ENCODE peak calls at places on chromosomes 12 and 14, in seven cellular contexts. H, I, O, A, J, F and C are unnamed samples.

GRCh38 chr14:49405291-49405690 is 180.9 kb downstream of the RPS29 start:
- DNase-seq in H (peak), I (peak), O (no peak), A (no peak), J (no peak), F (peak), C (peak)

GRCh38 chr14:21136024-21136423 is 19.8 kb downstream of the OR5AU1 start:
- DNase-seq in H (peak), I (peak), O (no peak), A (peak), J (no peak), F (no peak), C (peak)

GRCh38 chr14:76926521-76927251 is 100.5 kb downstream of the LRRC74A start:
- DNase-seq in H (peak), I (peak), O (peak), A (peak), J (no peak), F (no peak), C (peak)

GRCh38 chr14:95895720-95896119 is 19.1 kb downstream of the TUNAR start:
- DNase-seq in H (no peak), I (no peak), O (no peak), A (peak), J (no peak), F (no peak), C (no peak)

GRCh38 chr14:25108959-25109358 is 59.0 kb upstream of the STXBP6 start:
- DNase-seq in H (no peak), I (peak), O (no peak), A (no peak), J (peak), F (no peak), C (peak)

GRCh38 chr14:105442125-105442524 is 22.5 kb downstream of the MTA1 start:
- DNase-seq in H (no peak), I (no peak), O (no peak), A (no peak), J (no peak), F (no peak), C (no peak)

GRCh38 chr14:55102141-55102547 is 26.9 kb upstream of the LGALS3 start:
- DNase-seq in H (peak), I (peak), O (peak), A (peak), J (peak), F (peak), C (peak)

GRCh38 chr12:59425798-59426197 is 170.0 kb upstream of the SLC16A7 start:
- DNase-seq in H (no peak), I (peak), O (no peak), A (no peak), J (no peak), F (no peak), C (no peak)

GRCh38 chr12:26088999-26089398 is 35.8 kb downstream of the BHLHE41 start:
- DNase-seq in H (no peak), I (no peak), O (no peak), A (no peak), J (no peak), F (no peak), C (peak)

GRCh38 chr14:90373887-90374286 is 22.9 kb upstream of the CALM1 start:
- DNase-seq in H (no peak), I (no peak), O (no peak), A (no peak), J (no peak), F (no peak), C (no peak)

GRCh38 chr12:85182699-85183098 is 97.3 kb upstream of the ALX1 start:
- DNase-seq in H (no peak), I (no peak), O (no peak), A (no peak), J (no peak), F (no peak), C (no peak)

GRCh38 chr12:46843811-46844210 is 18.0 kb upstream of the SLC38A4 start:
- DNase-seq in H (peak), I (peak), O (no peak), A (no peak), J (no peak), F (no peak), C (no peak)

GRCh38 chr12:104623920-104624319 is 167.2 kb downstream of the CHST11 start:
- DNase-seq in H (no peak), I (no peak), O (no peak), A (no peak), J (no peak), F (no peak), C (no peak)

GRCh38 chr12:22459872-22460490 is 84.4 kb downstream of the C2CD5 start:
- DNase-seq in H (peak), I (peak), O (no peak), A (peak), J (peak), F (no peak), C (peak)

GRCh38 chr14:102279688-102280348 is 25.1 kb downstream of the MOK start:
- DNase-seq in H (peak), I (peak), O (no peak), A (no peak), J (no peak), F (peak), C (peak)

GRCh38 chr14:81371802-81372201 is 28.3 kb downstream of the STON2 start:
- DNase-seq in H (no peak), I (no peak), O (no peak), A (no peak), J (no peak), F (no peak), C (peak)

GRCh38 chr14:49924852-49925251 is 32.0 kb downstream of the ARF6 start:
- DNase-seq in H (no peak), I (no peak), O (no peak), A (peak), J (no peak), F (no peak), C (no peak)

GRCh38 chr12:57640156-57641042 is 7.4 kb upstream of the B4GALNT1 start:
- DNase-seq in H (no peak), I (no peak), O (no peak), A (no peak), J (no peak), F (no peak), C (no peak)

GRCh38 chr12:104522985-104523719 is 66.4 kb downstream of the CHST11 start:
- DNase-seq in H (no peak), I (no peak), O (no peak), A (peak), J (no peak), F (no peak), C (no peak)

GRCh38 chr14:29528889-29529288 is 398.8 kb downstream of the PRKD1 start:
- DNase-seq in H (no peak), I (no peak), O (no peak), A (no peak), J (no peak), F (no peak), C (no peak)

GRCh38 chr14:104803280-104803915 is 2.5 kb downstream of the ZBTB42 start:
- DNase-seq in H (no peak), I (no peak), O (no peak), A (peak), J (no peak), F (no peak), C (no peak)

GRCh38 chr12:123772074-123772473 is 10.0 kb downstream of the DNAH10 start:
- DNase-seq in H (no peak), I (no peak), O (no peak), A (no peak), J (no peak), F (no peak), C (no peak)

GRCh38 chr14:92880351-92880750 is 42.6 kb upstream of the CHGA start:
- DNase-seq in H (no peak), I (peak), O (no peak), A (no peak), J (no peak), F (no peak), C (peak)

GRCh38 chr14:79016828-79017505 is 846.8 kb downstream of the NRXN3 start:
- DNase-seq in H (peak), I (peak), O (no peak), A (no peak), J (no peak), F (peak), C (peak)
- TF ChIP-seq CTCF in H (no peak), I (no peak), O (no peak), A (no peak), J (no peak), F (no peak), C (no peak)

DNA sequence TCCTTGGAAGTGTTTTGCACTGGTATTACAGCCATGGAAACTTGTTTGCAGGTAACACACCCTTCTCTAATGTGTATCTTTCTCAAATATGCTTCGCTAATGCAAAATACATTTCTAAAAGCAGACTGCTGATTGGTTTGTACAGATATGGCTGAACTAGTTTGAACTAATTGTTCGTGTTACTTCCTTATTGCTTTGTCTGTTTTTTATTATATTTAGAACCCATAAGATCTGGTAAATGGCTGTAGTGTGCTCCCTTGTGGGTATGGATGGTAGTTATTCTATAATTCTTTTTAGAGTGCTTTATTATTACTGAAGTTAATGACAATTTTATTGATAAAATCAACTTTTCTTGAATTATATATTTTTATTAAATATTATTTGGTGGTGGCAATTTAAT is 53.0 kb downstream of the ATF7IP start:
- DNase-seq in H (peak), I (peak), O (no peak), A (no peak), J (no peak), F (no peak), C (peak)
- H3K4me3 ChIP-seq in H (peak), I (no peak), O (peak), A (no peak), J (no peak), F (no peak), C (no peak)

DNA sequence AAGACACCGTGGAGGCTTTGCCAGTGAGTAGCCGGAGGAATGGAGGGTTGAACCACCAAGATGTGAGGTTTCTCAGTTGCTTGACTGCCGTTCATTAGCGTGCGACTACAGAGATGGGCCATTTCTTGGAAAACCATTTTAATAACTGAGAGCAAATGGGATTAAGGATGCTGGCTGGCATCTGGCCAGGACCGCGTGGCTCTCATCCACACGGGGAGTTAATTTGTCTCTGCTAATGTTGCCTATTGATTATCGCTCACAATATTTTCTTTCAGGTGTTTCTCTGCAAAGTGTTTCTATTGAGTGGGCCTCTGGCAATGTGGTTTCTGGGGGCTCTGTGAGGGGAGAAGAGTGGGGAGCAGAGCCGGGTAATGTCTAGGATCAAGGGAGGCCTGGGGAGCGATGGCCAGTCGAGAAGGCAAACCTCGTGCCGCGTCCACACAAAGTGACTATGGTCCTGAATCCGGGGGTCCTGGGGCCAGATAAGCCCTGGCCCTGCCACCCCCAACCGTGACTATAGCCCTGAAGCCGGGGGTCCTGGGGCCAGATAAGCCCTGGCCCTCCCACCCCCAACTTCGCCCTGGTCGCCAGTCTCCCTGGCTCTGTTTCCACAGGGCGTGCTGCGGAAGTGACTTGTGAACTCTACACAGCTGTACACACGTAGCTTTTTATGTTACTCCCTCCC is 110.6 kb downstream of the PRMT8 start:
- DNase-seq in H (no peak), I (no peak), O (no peak), A (no peak), J (no peak), F (no peak), C (no peak)
- TF ChIP-seq CTCF in H (no peak), I (no peak), O (no peak), A (no peak), J (no peak), F (no peak), C (no peak)

GRCh38 chr12:111775205-111776193 is 8.8 kb downstream of the ALDH2 start:
- DNase-seq in H (peak), I (peak), O (no peak), A (peak), J (peak), F (peak), C (peak)
- H3K4me3 ChIP-seq in H (peak), I (no peak), O (peak), A (peak), J (no peak), F (peak), C (no peak)

DNA sequence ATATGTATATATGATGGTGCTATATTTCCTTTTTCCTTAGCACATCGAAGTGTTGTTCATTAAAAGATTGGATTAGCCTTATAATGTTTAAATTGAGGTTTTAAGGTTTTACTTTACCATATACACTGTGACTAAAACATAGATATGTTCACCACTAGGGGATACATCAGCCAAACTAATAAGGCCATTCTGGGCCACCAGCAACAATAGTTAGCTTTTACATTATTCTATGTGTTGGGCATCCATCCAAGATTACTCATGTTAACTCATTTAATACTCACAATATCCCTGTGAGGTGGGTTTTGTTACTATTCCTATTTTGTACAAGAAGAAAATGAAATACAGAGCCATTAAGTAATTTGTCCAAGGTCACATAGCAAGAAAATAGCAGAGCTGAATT is 202.6 kb upstream of the AVPR1A start:
- DNase-seq in H (peak), I (peak), O (no peak), A (no peak), J (no peak), F (no peak), C (peak)
- TF ChIP-seq CTCF in H (peak), I (no peak), O (no peak), A (no peak), J (no peak), F (no peak), C (peak)

DNA sequence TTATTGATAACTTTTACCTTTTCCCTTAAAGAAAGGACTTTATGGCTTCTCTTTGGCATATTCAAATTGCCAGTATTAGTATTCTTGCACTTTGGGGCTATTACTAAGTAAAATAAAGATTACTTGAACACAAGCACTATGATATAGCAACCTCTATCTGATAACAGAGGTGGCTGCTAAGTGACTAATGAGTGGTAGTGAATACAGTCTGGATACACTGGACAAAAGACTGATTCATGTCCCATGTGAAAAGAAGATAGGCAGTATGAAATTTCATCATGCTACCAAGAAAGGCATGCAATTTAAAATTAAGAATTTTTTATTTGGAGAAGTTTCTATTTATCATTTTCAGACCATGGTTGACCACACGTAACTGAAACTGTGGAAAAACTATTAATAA is 399.9 kb downstream of the FSCB start:
- DNase-seq in H (no peak), I (no peak), O (no peak), A (no peak), J (no peak), F (no peak), C (peak)
- H3K4me3 ChIP-seq in H (no peak), I (no peak), O (no peak), A (no peak), J (no peak), F (no peak), C (no peak)